ENCODE peak calls at places on chromosomes 2 and 18, in ten cellular contexts. I is mammary epithelial cell, A is suprapubic skin, K is lung, M is HCT116, D is spleen, G is fibroblast of lung, R is cardiac muscle cell, P is heart left ventricle, O is Karpas-422. L is an unnamed sample. For H3K4me1, the result is how much of the 10 kb centered on the place peaks cover.

GRCh38 chr18:9617006-9617542 is 2.7 kb upstream of the PPP4R1 start:
- DNase-seq in I (no peak), O (peak), R (no peak), D (no peak), G (peak), P (no peak), M (no peak), A (no peak), K (no peak), L (no peak)

GRCh38 chr2:60862642-60863041 is 18.7 kb upstream of the REL start:
- DNase-seq in M (no peak), K (no peak), O (no peak), P (no peak), D (no peak), G (no peak), R (no peak), I (no peak), A (no peak), L (no peak)

GRCh38 chr2:174901075-174901474 is 104.1 kb downstream of the CHN1 start:
- DNase-seq in G (no peak), P (no peak), I (no peak), D (no peak), K (no peak), O (no peak), A (no peak), R (no peak), M (no peak), L (no peak)

GRCh38 chr2:176656055-176656775 is 387.0 kb downstream of the MTX2 start:
- DNase-seq in O (no peak), I (no peak), K (no peak), D (no peak), A (no peak), G (no peak), R (no peak), P (no peak), M (no peak), L (no peak)

GRCh38 chr18:48356909-48357631 is 52.1 kb downstream of the ZBTB7C start:
- DNase-seq in A (peak), O (no peak), D (no peak), M (no peak), G (no peak), I (no peak), K (no peak), P (no peak), R (no peak), L (no peak)

GRCh38 chr18:11828772-11829432 is 22.3 kb upstream of the CHMP1B start:
- DNase-seq in I (no peak), A (no peak), R (no peak), D (no peak), O (no peak), M (no peak), G (no peak), K (no peak), P (no peak), L (no peak)

GRCh38 chr2:162385516-162385915 is 41.6 kb downstream of the GCA start:
- DNase-seq in A (no peak), G (no peak), O (no peak), I (no peak), D (no peak), R (no peak), K (no peak), P (no peak), M (no peak), L (no peak)

GRCh38 chr2:202249864-202250263 is 11.5 kb upstream of the SUMO1 start:
- DNase-seq in G (peak), K (no peak), A (no peak), D (no peak), R (no peak), I (no peak), M (no peak), O (peak), P (no peak), L (no peak)

GRCh38 chr2:43003702-43004101 is 211.3 kb upstream of the HAAO start:
- DNase-seq in G (no peak), R (no peak), I (no peak), D (peak), O (no peak), M (no peak), P (no peak), A (peak), K (no peak), L (no peak)

GRCh38 chr2:45570671-45571334 is 40.3 kb downstream of the SRBD1 start:
- DNase-seq in K (no peak), G (peak), I (no peak), O (no peak), R (no peak), M (no peak), D (no peak), A (no peak), P (no peak), L (no peak)

GRCh38 chr2:67851946-67852345 is 210.9 kb downstream of the C1D start:
- DNase-seq in D (no peak), A (no peak), M (no peak), O (no peak), P (no peak), I (no peak), G (no peak), K (no peak), R (no peak), L (no peak)

GRCh38 chr2:7375901-7376300 is 458.7 kb downstream of the RNF144A start:
- DNase-seq in G (no peak), M (no peak), I (no peak), A (no peak), K (no peak), D (no peak), P (no peak), R (no peak), O (no peak), L (no peak)

GRCh38 chr2:158879229-158879903 is 84.2 kb downstream of the DAPL1 start:
- DNase-seq in R (no peak), A (no peak), I (no peak), M (no peak), K (no peak), D (no peak), P (no peak), G (no peak), O (no peak), L (no peak)

DNA sequence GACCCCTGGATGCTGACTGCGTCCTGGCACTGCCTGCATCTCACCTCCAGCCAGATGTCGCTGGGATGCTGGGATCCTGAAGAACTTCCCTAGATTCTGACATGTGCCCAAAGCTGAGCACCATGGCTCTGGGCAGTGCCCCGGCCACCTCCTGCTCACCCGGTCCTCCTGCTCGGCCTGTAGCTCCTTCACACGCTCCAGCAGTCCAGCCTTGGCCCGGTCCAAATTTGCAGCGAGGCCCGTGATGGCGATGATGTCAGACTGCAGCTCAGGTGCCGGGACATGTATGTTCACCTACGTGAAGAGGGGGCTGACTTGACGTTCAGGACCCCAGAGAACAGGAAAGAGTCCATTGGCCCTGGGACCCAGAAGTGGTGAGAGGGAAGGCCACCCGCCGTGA is 46.5 kb downstream of the ANO7 start:
- DNase-seq in R (no peak), G (no peak), A (no peak), M (no peak), I (no peak), D (peak), K (no peak), P (peak), O (no peak), L (no peak)
- H3K4me1 ChIP-seq in R (under half), G (under half), A (under half), M (under half), I (under half), D (under half), K (under half), P (under half), O (under half), L (under half)

DNA sequence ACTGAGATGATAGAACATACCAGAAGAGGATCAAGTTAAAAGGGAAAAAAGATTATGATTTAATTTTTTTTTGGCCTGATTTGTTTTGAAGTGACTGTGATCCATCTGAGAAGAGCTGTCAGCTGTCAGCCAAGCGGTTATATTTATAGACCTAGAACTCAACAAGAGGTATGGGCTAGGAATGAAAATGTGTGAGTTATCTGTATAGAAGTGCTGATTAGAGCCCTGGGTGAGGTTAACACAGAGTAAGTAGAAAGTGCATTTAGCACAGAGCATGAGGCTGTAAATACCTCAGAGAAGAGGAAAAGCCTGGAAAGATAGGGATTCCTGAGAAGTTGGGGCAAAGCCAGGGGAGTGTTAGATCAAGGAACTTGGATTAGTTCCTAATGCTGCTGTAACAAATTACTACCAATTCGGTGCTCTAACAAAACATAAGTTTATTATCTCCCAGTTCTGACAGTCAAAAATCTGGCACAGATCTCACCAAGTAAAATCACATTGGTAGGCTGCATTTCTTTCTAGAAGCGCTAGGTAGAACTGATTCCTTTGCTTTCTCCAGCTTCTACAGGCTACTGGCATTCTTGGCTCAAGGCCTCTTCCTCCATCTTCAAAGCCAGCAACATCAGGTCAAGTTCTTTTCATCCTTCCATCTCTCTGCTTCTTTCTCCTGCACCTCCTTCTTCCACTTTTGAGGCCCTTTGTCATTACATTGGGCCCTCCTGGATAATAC is 197.4 kb upstream of the SPHKAP start:
- DNase-seq in M (no peak), R (peak), K (no peak), I (no peak), A (no peak), D (no peak), P (no peak), G (no peak), O (no peak), L (no peak)
- H3K4me3 ChIP-seq in M (no peak), R (no peak), K (no peak), I (no peak), A (no peak), D (no peak), P (no peak), G (no peak), O (no peak), L (no peak)

GRCh38 chr2:236161531-236161930 is 6.7 kb downstream of the GBX2 start:
- DNase-seq in R (no peak), K (no peak), A (no peak), M (no peak), I (no peak), P (no peak), G (no peak), D (peak), O (no peak), L (no peak)

GRCh38 chr2:236161082-236161462 is 7.1 kb downstream of the GBX2 start:
- DNase-seq in K (no peak), D (no peak), A (no peak), G (no peak), M (no peak), O (no peak), R (no peak), P (no peak), I (no peak), L (no peak)

GRCh38 chr2:236158969-236159777 is 9.0 kb downstream of the GBX2 start:
- DNase-seq in I (no peak), M (no peak), O (no peak), K (no peak), P (no peak), A (no peak), D (peak), R (no peak), G (no peak), L (no peak)

GRCh38 chr2:236160366-236161081 is 7.7 kb downstream of the GBX2 start:
- DNase-seq in K (no peak), O (no peak), A (no peak), I (no peak), P (no peak), D (peak), R (no peak), G (no peak), M (no peak), L (no peak)

GRCh38 chr2:236159778-236160170 is 8.4 kb downstream of the GBX2 start:
- DNase-seq in I (no peak), D (peak), O (no peak), M (no peak), K (no peak), R (no peak), P (no peak), A (no peak), G (no peak), L (no peak)
- H3K4me1 ChIP-seq in I (under half), D (under half), O (under half), M (under half), K (under half), R (under half), P (under half), A (under half), G (under half), L (under half)

DNA sequence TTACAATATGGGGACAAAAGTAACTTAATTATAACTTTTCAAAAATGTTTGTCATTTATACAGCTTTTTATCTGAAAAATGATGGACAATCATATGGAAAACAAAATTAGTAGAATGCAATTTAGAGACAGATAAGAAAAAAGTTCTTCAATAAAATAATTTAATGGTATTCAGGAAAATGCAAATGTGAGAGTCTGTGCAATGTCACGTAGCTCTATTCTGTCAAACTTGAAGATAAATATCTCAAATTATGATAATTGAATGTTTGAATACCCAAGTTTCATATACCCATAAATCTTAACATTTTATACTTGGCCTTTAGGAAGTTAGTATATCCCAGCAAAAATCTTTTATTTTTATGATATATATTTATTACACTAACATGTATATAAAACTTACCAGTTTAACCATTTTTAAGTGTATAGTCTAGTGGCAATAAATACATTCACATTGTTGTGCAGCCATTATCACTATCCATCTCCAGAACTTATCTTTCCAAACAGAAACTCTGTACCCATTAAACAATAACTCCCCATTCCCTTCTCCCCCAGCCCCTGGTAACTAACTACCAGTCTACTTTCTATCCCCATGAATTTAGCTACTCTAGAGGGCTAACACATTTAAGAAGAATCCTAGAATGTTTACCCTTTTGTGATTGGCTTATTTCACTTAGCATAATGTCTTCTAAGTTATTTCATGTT is 311.5 kb downstream of the SOCS6 start:
- DNase-seq in K (no peak), A (no peak), D (no peak), I (no peak), R (no peak), M (no peak), G (no peak), O (no peak), P (no peak), L (no peak)
- H3K4me3 ChIP-seq in K (no peak), A (no peak), D (no peak), I (no peak), R (no peak), M (no peak), G (no peak), O (no peak), P (no peak), L (no peak)

GRCh38 chr2:217901400-217901799 is 101.4 kb downstream of the TNS1 start:
- DNase-seq in I (no peak), P (no peak), O (no peak), G (no peak), D (no peak), A (no peak), K (no peak), R (no peak), M (no peak), L (no peak)
- H3K4me1 ChIP-seq in I (under half), P (half or more), O (under half), G (under half), D (half or more), A (half or more), K (under half), R (under half), M (under half), L (under half)

GRCh38 chr2:95023222-95023597 is 2.3 kb upstream of the MAL start:
- DNase-seq in G (no peak), O (peak), M (peak), K (no peak), P (no peak), D (no peak), R (no peak), A (no peak), I (peak), L (no peak)

GRCh38 chr2:95026471-95027368 is 1.2 kb downstream of the MAL start:
- DNase-seq in K (no peak), D (no peak), I (no peak), M (no peak), R (no peak), P (no peak), G (no peak), A (no peak), O (no peak), L (no peak)

GRCh38 chr2:95025406-95026319 is at the start of gene MAL:
- DNase-seq in A (no peak), G (peak), P (peak), I (peak), M (no peak), R (peak), D (no peak), O (no peak), K (no peak), L (no peak)

GRCh38 chr2:95024306-95024880 is 1.1 kb upstream of the MAL start:
- DNase-seq in A (no peak), I (no peak), P (no peak), G (no peak), R (no peak), M (no peak), D (no peak), O (no peak), K (no peak), L (no peak)

GRCh38 chr2:95024960-95025405 is 525 bp upstream of the MAL start:
- DNase-seq in G (no peak), K (no peak), O (no peak), P (peak), A (no peak), M (no peak), I (no peak), R (no peak), D (no peak), L (no peak)
- H3K4me3 ChIP-seq in G (no peak), K (no peak), O (no peak), P (peak), A (peak), M (no peak), I (no peak), R (peak), D (peak), L (no peak)

DNA sequence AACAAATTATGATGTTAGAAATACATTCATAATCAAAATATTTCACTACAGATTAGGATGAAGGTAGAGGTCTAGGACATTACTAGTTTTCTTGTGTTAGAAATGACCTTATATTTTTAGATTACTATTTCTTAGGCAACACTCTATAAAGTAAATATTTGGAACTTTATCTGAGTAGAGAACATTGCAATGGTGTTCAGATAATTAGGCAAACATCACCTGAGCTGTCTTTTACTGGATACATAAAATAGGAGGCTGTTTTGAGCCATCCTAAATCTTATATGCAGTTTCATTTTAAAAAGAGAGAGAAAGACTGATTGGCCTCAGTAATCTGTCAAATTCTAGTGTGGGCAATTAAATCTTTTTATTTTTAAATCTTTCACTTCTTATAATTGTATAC is 304.6 kb downstream of the ARHGAP15 start:
- DNase-seq in D (no peak), G (no peak), R (no peak), M (no peak), K (no peak), I (no peak), P (no peak), O (no peak), A (no peak), L (no peak)
- H3K4me1 ChIP-seq in D (under half), G (under half), R (under half), M (under half), K (under half), I (under half), P (under half), O (under half), A (under half), L (under half)

GRCh38 chr2:127678991-127679390 is 3.7 kb upstream of the LIMS2 start:
- DNase-seq in I (no peak), A (no peak), R (no peak), P (peak), O (no peak), K (no peak), D (no peak), G (no peak), M (no peak), L (no peak)

GRCh38 chr2:127681976-127682857 is 6.9 kb upstream of the LIMS2 start:
- DNase-seq in A (no peak), P (no peak), K (no peak), R (no peak), I (no peak), O (no peak), D (no peak), M (no peak), G (no peak), L (no peak)

GRCh38 chr2:127679680-127680361 is 4.5 kb upstream of the LIMS2 start:
- DNase-seq in R (no peak), P (peak), I (no peak), D (no peak), G (no peak), O (no peak), M (no peak), K (no peak), A (no peak), L (no peak)

GRCh38 chr2:127681288-127681771 is 6.0 kb upstream of the LIMS2 start:
- DNase-seq in O (no peak), I (no peak), G (no peak), K (peak), D (peak), M (no peak), P (peak), A (no peak), R (no peak), L (no peak)

GRCh38 chr2:127680706-127681287 is 5.5 kb upstream of the LIMS2 start:
- DNase-seq in A (no peak), M (no peak), R (no peak), K (no peak), I (no peak), G (no peak), O (no peak), D (no peak), P (no peak), L (no peak)
- H3K4me3 ChIP-seq in A (peak), M (no peak), R (no peak), K (peak), I (no peak), G (no peak), O (no peak), D (no peak), P (peak), L (no peak)

L was measured in BE2C.